ENCODE peak calls at places on chromosomes 2 and 18, in four cellular contexts. D, Y, K and T are unnamed samples.

GRCh38 chr2:119402106-119402505 is 29.5 kb upstream of the TMEM37 start:
- DNase-seq in D (no peak), Y (no peak), K (no peak), T (no peak)

GRCh38 chr2:127422631-127423475 is 4.6 kb downstream of the PROC start:
- DNase-seq in D (peak), Y (peak), K (no peak), T (no peak)

GRCh38 chr18:7062236-7062635 is 55.4 kb downstream of the LAMA1 start:
- DNase-seq in D (no peak), Y (no peak), K (no peak), T (no peak)

GRCh38 chr2:161488879-161489278 is 72.8 kb downstream of the TBR1 start:
- DNase-seq in D (no peak), Y (no peak), K (no peak), T (no peak)

GRCh38 chr2:58925676-58926081 is 684.6 kb upstream of the FANCL start:
- DNase-seq in D (no peak), Y (no peak), K (peak), T (peak)

GRCh38 chr2:1803217-1804115 is 59.2 kb upstream of the PXDN start:
- DNase-seq in D (no peak), Y (no peak), K (no peak), T (no peak)

GRCh38 chr2:197165020-197165419 is 145.6 kb downstream of the ANKRD44 start:
- DNase-seq in D (no peak), Y (no peak), K (no peak), T (no peak)

GRCh38 chr2:42046819-42047487 is 868 bp upstream of the PKDCC start:
- DNase-seq in D (no peak), Y (no peak), K (no peak), T (no peak)

GRCh38 chr2:216730871-216731270 is 35.5 kb upstream of the IGFBP5 start:
- DNase-seq in D (no peak), Y (no peak), K (no peak), T (no peak)

GRCh38 chr2:11411768-11412448 is 54.1 kb downstream of the E2F6 start:
- DNase-seq in D (peak), Y (no peak), K (no peak), T (no peak)

GRCh38 chr18:11741505-11742145 is 52.6 kb downstream of the GNAL start:
- DNase-seq in D (peak), Y (no peak), K (no peak), T (no peak)

GRCh38 chr2:68387408-68388350 is 22.6 kb downstream of the PLEK start:
- DNase-seq in D (peak), Y (no peak), K (no peak), T (no peak)

GRCh38 chr18:50558948-50559749 is 738 bp upstream of the MAPK4 start:
- DNase-seq in D (no peak), Y (no peak), K (no peak), T (no peak)

GRCh38 chr2:176325732-176326131 is 56.5 kb downstream of the MTX2 start:
- DNase-seq in D (no peak), Y (no peak), K (no peak), T (no peak)

GRCh38 chr2:101109451-101110140 is 41.6 kb downstream of the TBC1D8 start:
- DNase-seq in D (no peak), Y (no peak), K (no peak), T (no peak)

GRCh38 chr2:61493523-61493942 is 22.6 kb upstream of the USP34 start:
- DNase-seq in D (no peak), Y (no peak), K (no peak), T (peak)